ENCODE peak calls at places on chromosomes 13 and 19, in six cellular contexts. X, P, K, I, W and L are unnamed samples.

GRCh38 chr19:6261883-6262282 is 17.9 kb downstream of the MLLT1 start:
- DNase-seq in X (no peak), P (no peak), K (no peak), I (no peak), W (no peak), L (no peak)

GRCh38 chr19:55379161-55379560 is 2.5 kb downstream of the TMEM190 start:
- DNase-seq in X (no peak), P (no peak), K (no peak), I (no peak), W (no peak), L (no peak)

GRCh38 chr19:17753976-17754375 is 2.7 kb downstream of the FCHO1 start:
- DNase-seq in X (no peak), P (no peak), K (no peak), I (no peak), W (no peak), L (no peak)

GRCh38 chr13:71306821-71307220 is 560.2 kb downstream of the DACH1 start:
- DNase-seq in X (no peak), P (no peak), K (no peak), I (no peak), W (no peak), L (no peak)

GRCh38 chr13:99614465-99614885 is 113.2 kb downstream of the TM9SF2 start:
- DNase-seq in X (no peak), P (no peak), K (peak; percentile 59), I (no peak), W (peak; percentile 63), L (no peak)

GRCh38 chr19:13163609-13164364 is 13.6 kb downstream of the IER2 start:
- DNase-seq in X (no peak), P (peak; percentile 70), K (peak; percentile 41), I (peak; percentile 46), W (peak; percentile 41), L (no peak)

GRCh38 chr19:41844601-41845000 is at the start of gene LYPD4:
- DNase-seq in X (no peak), P (no peak), K (no peak), I (no peak), W (no peak), L (no peak)

GRCh38 chr19:33702606-33703437 is 81.1 kb downstream of the CHST8 start:
- DNase-seq in X (no peak), P (no peak), K (no peak), I (no peak), W (no peak), L (no peak)